ENCODE peak calls at places on chromosomes 2 and 18, in eight cellular contexts. U is lower leg skin; O is NCI-H2171; Q is stimulated activated CD4-positive, alpha-beta T cell treated with anti-CD3 and anti-CD28 coated beads, Interleukin-4, amount 100 ng/mL, for 24 hours; W is HFF-Myc; N is iPS DF 6.9; K is sigmoid colon; E is cardiac septum. T is an unnamed sample.

GRCh38 chr18:49869354-49869753 is 56.0 kb upstream of the ACAA2 start:
- DNase-seq in U (no peak), O (no peak), Q (no peak), W (no peak), N (no peak), K (no peak), E (no peak), T (no peak)

GRCh38 chr2:185219981-185220380 is 518.6 kb upstream of the FSIP2 start:
- DNase-seq in U (no peak), O (peak; percentile 78), Q (no peak), W (no peak), N (no peak), K (no peak), E (no peak), T (no peak)

GRCh38 chr2:134261398-134262131 is 7.7 kb downstream of the MGAT5 start:
- DNase-seq in U (no peak), O (no peak), Q (no peak), W (no peak), N (no peak), K (no peak), E (no peak), T (no peak)

GRCh38 chr2:26786207-26787023 is 559 bp downstream of the CENPA start:
- DNase-seq in U (no peak), O (no peak), Q (no peak), W (no peak), N (no peak), K (no peak), E (no peak), T (no peak)

GRCh38 chr2:240220371-240220770 is 79.9 kb upstream of the OTOS start:
- DNase-seq in U (no peak), O (no peak), Q (no peak), W (no peak), N (no peak), K (no peak), E (no peak), T (no peak)

GRCh38 chr2:155633887-155634570 is 698.5 kb downstream of the NR4A2 start:
- DNase-seq in U (no peak), O (no peak), Q (no peak), W (no peak), N (no peak), K (no peak), E (no peak), T (no peak)

GRCh38 chr18:74380916-74381315 is 65.3 kb downstream of the C18orf63 start:
- DNase-seq in U (no peak), O (no peak), Q (no peak), W (no peak), N (no peak), K (no peak), E (no peak), T (no peak)

GRCh38 chr18:73461780-73462059 is 593.9 kb upstream of the NETO1 start:
- DNase-seq in U (no peak), O (no peak), Q (no peak), W (peak; percentile 9), N (no peak), K (no peak), E (no peak), T (no peak)

GRCh38 chr2:118372876-118373597 is 284.8 kb downstream of the INSIG2 start:
- DNase-seq in U (no peak), O (no peak), Q (no peak), W (no peak), N (no peak), K (no peak), E (no peak), T (no peak)

GRCh38 chr2:80292474-80292873 is 12.1 kb downstream of the LRRTM1 start:
- DNase-seq in U (no peak), O (no peak), Q (no peak), W (no peak), N (no peak), K (no peak), E (no peak), T (no peak)

GRCh38 chr2:28387082-28387960 is 5.3 kb upstream of the FOSL2 start:
- DNase-seq in U (no peak), O (no peak), Q (no peak), W (no peak), N (no peak), K (no peak), E (no peak), T (no peak)

GRCh38 chr2:84309281-84309680 is 149.8 kb downstream of the SUCLG1 start:
- DNase-seq in U (no peak), O (no peak), Q (no peak), W (no peak), N (no peak), K (no peak), E (no peak), T (no peak)

GRCh38 chr2:237574894-237575868 is 8.8 kb downstream of the PRLH start:
- DNase-seq in U (no peak), O (no peak), Q (no peak), W (no peak), N (no peak), K (peak; percentile 81), E (no peak), T (peak; percentile 37)

GRCh38 chr2:6181525-6182270 is 489.5 kb downstream of the SOX11 start:
- DNase-seq in U (no peak), O (no peak), Q (no peak), W (peak; percentile 50), N (no peak), K (no peak), E (no peak), T (no peak)

GRCh38 chr2:216799873-216800421 is 59.9 kb downstream of the TNP1 start:
- DNase-seq in U (peak; percentile 63), O (no peak), Q (no peak), W (no peak), N (no peak), K (peak; percentile 91), E (no peak), T (no peak)

GRCh38 chr2:66577331-66578041 is 142.6 kb downstream of the MEIS1 start:
- DNase-seq in U (no peak), O (no peak), Q (no peak), W (no peak), N (no peak), K (peak; percentile 82), E (no peak), T (no peak)

GRCh38 chr2:197293252-197294007 is 17.1 kb downstream of the ANKRD44 start:
- DNase-seq in U (no peak), O (no peak), Q (peak; percentile 46), W (no peak), N (no peak), K (no peak), E (no peak), T (no peak)

GRCh38 chr2:42202299-42203008 is 33.3 kb downstream of the EML4 start:
- DNase-seq in U (no peak), O (no peak), Q (no peak), W (no peak), N (no peak), K (no peak), E (no peak), T (no peak)

GRCh38 chr2:11778923-11779757 is 32.7 kb downstream of the LPIN1 start:
- DNase-seq in U (peak; percentile 49), O (peak; percentile 64), Q (peak; percentile 91), W (no peak), N (peak; percentile 20), K (peak; percentile 87), E (peak; percentile 85), T (peak; percentile 71)

GRCh38 chr2:6429210-6429986 is 436.3 kb downstream of the CMPK2 start:
- DNase-seq in U (no peak), O (no peak), Q (no peak), W (no peak), N (no peak), K (no peak), E (no peak), T (no peak)

GRCh38 chr2:142980246-142981068 is 103.0 kb downstream of the KYNU start:
- DNase-seq in U (no peak), O (peak; percentile 39), Q (no peak), W (no peak), N (no peak), K (no peak), E (no peak), T (peak; percentile 8)

GRCh38 chr2:9010866-9011265 is 7.4 kb upstream of the MBOAT2 start:
- DNase-seq in U (no peak), O (peak; percentile 86), Q (no peak), W (no peak), N (no peak), K (no peak), E (no peak), T (no peak)

GRCh38 chr2:45412754-45413379 is 198.2 kb downstream of the SRBD1 start:
- DNase-seq in U (no peak), O (no peak), Q (no peak), W (no peak), N (peak; percentile 37), K (no peak), E (no peak), T (no peak)

T was measured in small intestine.